ENCODE peak calls at places on chromosomes 11 and 22, in five cellular contexts. S is GM12865, M is uterus, J is Panc1, R is HTR-8/SVneo. K is an unnamed sample.

GRCh38 chr22:43750751-43751150 is 61.4 kb downstream of the EFCAB6 start:
- DNase-seq in S (peak; percentile 8), M (no peak), J (no peak), R (no peak), K (no peak)

GRCh38 chr11:4072668-4073285 is 21.8 kb upstream of the RRM1 start:
- DNase-seq in S (peak; percentile 84), M (peak; percentile 37), J (peak; percentile 73), R (peak; percentile 63), K (peak; percentile 21)

GRCh38 chr22:39635719-39636118 is 65.2 kb downstream of the CACNA1I start:
- DNase-seq in S (no peak), M (no peak), J (no peak), R (no peak), K (no peak)

GRCh38 chr22:20868225-20868944 is 9.6 kb downstream of the SNAP29 start:
- DNase-seq in S (no peak), M (no peak), J (no peak), R (no peak), K (no peak)

GRCh38 chr11:3000032-3000961 is 8.2 kb upstream of the NAP1L4 start:
- DNase-seq in S (no peak), M (no peak), J (no peak), R (no peak), K (no peak)

GRCh38 chr11:11538277-11538960 is 83.4 kb downstream of the GALNT18 start:
- DNase-seq in S (no peak), M (peak; percentile 33), J (no peak), R (no peak), K (no peak)

GRCh38 chr11:69157156-69157821 is 1.6 kb downstream of the SMIM38 start:
- DNase-seq in S (peak; percentile 65), M (peak; percentile 36), J (no peak), R (peak; percentile 57), K (no peak)

GRCh38 chr11:128599729-128600128 is 12.4 kb upstream of the ETS1 start:
- DNase-seq in S (no peak), M (no peak), J (no peak), R (no peak), K (no peak)

GRCh38 chr11:67437082-67437821 is at the start of gene PTPRCAP:
- DNase-seq in S (peak; percentile 86), M (no peak), J (no peak), R (no peak), K (no peak)

GRCh38 chr11:69644962-69645675 is 4.2 kb downstream of the CCND1 start:
- DNase-seq in S (no peak), M (no peak), J (no peak), R (no peak), K (no peak)

GRCh38 chr22:37212174-37212906 is at the start of gene SSTR3:
- DNase-seq in S (no peak), M (peak; percentile 56), J (no peak), R (no peak), K (no peak)

GRCh38 chr11:134411887-134412507 is at the start of gene B3GAT1:
- DNase-seq in S (no peak), M (no peak), J (no peak), R (no peak), K (no peak)

GRCh38 chr11:44568706-44569473 is 3.4 kb downstream of the CD82 start:
- DNase-seq in S (peak; percentile 89), M (peak; percentile 45), J (peak; percentile 53), R (peak; percentile 81), K (peak; percentile 82)

GRCh38 chr11:122741613-122742012 is 86.1 kb downstream of the UBASH3B start:
- DNase-seq in S (no peak), M (peak; percentile 69), J (no peak), R (no peak), K (no peak)

GRCh38 chr22:28029201-28029948 is 110.3 kb upstream of the PITPNB start:
- DNase-seq in S (no peak), M (no peak), J (no peak), R (peak; percentile 45), K (no peak)

GRCh38 chr11:73974611-73975478 is 7.8 kb downstream of the UCP2 start:
- DNase-seq in S (no peak), M (no peak), J (no peak), R (no peak), K (no peak)

GRCh38 chr22:27100789-27101188 is 443.4 kb downstream of the MIAT start:
- DNase-seq in S (no peak), M (peak; percentile 32), J (no peak), R (no peak), K (no peak)

GRCh38 chr11:118572914-118573550 is 823 bp downstream of the ARCN1 start:
- DNase-seq in S (peak; percentile 46), M (no peak), J (no peak), R (no peak), K (peak; percentile 39)

GRCh38 chr11:120717623-120718022 is 206.1 kb downstream of the GRIK4 start:
- DNase-seq in S (no peak), M (no peak), J (no peak), R (no peak), K (no peak)

GRCh38 chr22:36405671-36406070 is 17.9 kb upstream of the MYH9 start:
- DNase-seq in S (peak; percentile 59), M (no peak), J (no peak), R (no peak), K (no peak)

GRCh38 chr22:16917144-16918003 is 90.6 kb downstream of the GAB4 start:
- DNase-seq in S (peak; percentile 78), M (peak; percentile 19), J (peak; percentile 39), R (peak; percentile 53), K (peak; percentile 7)

GRCh38 chr11:27673979-27674663 is 26.1 kb downstream of the BDNF start:
- DNase-seq in S (no peak), M (no peak), J (no peak), R (no peak), K (no peak)

GRCh38 chr22:30159082-30159481 is 78.8 kb downstream of the HORMAD2 start:
- DNase-seq in S (no peak), M (no peak), J (no peak), R (no peak), K (no peak)

GRCh38 chr11:57648791-57649735 is 649 bp downstream of the YPEL4 start:
- DNase-seq in S (no peak), M (no peak), J (no peak), R (no peak), K (peak; percentile 42)

GRCh38 chr11:134139873-134140331 is 71.0 kb downstream of the JAM3 start:
- DNase-seq in S (peak; percentile 66), M (peak; percentile 64), J (peak; percentile 68), R (peak; percentile 63), K (no peak)

GRCh38 chr22:49372530-49373288 is 455.0 kb downstream of the BRD1 start:
- DNase-seq in S (no peak), M (no peak), J (no peak), R (peak; percentile 48), K (peak; percentile 32)

GRCh38 chr11:78889698-78890097 is 315.0 kb upstream of the NARS2 start:
- DNase-seq in S (no peak), M (no peak), J (no peak), R (no peak), K (no peak)

GRCh38 chr11:14578551-14578956 is 58.4 kb upstream of the PSMA1 start:
- DNase-seq in S (peak; percentile 92), M (no peak), J (no peak), R (no peak), K (peak; percentile 22)

GRCh38 chr11:95327273-95327948 is 96.4 kb upstream of the SESN3 start:
- DNase-seq in S (no peak), M (no peak), J (no peak), R (no peak), K (no peak)

GRCh38 chr11:75328426-75329277 is 22.8 kb downstream of the ARRB1 start:
- DNase-seq in S (peak; percentile 55), M (peak; percentile 65), J (peak; percentile 76), R (peak; percentile 69), K (no peak)

GRCh38 chr11:95108671-95109551 is 19.3 kb downstream of the ENDOD1 start:
- DNase-seq in S (no peak), M (no peak), J (no peak), R (no peak), K (no peak)

GRCh38 chr11:35902961-35903360 is 40.9 kb upstream of the LDLRAD3 start:
- DNase-seq in S (no peak), M (no peak), J (no peak), R (no peak), K (no peak)

GRCh38 chr22:30386608-30386959 is 627 bp downstream of the RNF215 start:
- DNase-seq in S (no peak), M (no peak), J (no peak), R (no peak), K (no peak)

GRCh38 chr22:45805413-45805812 is 133.8 kb downstream of the ATXN10 start:
- DNase-seq in S (no peak), M (no peak), J (no peak), R (no peak), K (no peak)

GRCh38 chr11:29534831-29535230 is 482.0 kb downstream of the KCNA4 start:
- DNase-seq in S (no peak), M (no peak), J (no peak), R (no peak), K (no peak)

GRCh38 chr11:82927264-82927880 is 25.8 kb downstream of the DDIAS start:
- DNase-seq in S (peak; percentile 74), M (no peak), J (peak; percentile 43), R (peak; percentile 69), K (peak; percentile 39)

GRCh38 chr22:39209756-39210155 is 35.0 kb downstream of the PDGFB start:
- DNase-seq in S (no peak), M (no peak), J (no peak), R (no peak), K (no peak)